ENCODE peak calls at places on chromosomes 7 and 10, in four cellular contexts. O, K, A and H are unnamed samples.

GRCh38 chr7:87146740-87147386 is 5.4 kb upstream of the DMTF1 start:
- DNase-seq in O (no peak), K (no peak), A (no peak), H (no peak)

GRCh38 chr10:51629969-51630617 is 69.3 kb downstream of the CSTF2T start:
- DNase-seq in O (peak; percentile 75), K (no peak), A (no peak), H (no peak)

GRCh38 chr10:97292097-97292861 is at the start of gene ARHGAP19:
- DNase-seq in O (peak; percentile 99), K (peak; percentile 92), A (peak; percentile 95), H (peak; percentile 94)

GRCh38 chr10:8927705-8928104 is 873.2 kb downstream of the GATA3 start:
- DNase-seq in O (no peak), K (no peak), A (no peak), H (no peak)

GRCh38 chr10:32379314-32379949 is 32.5 kb upstream of the EPC1 start:
- DNase-seq in O (peak; percentile 68), K (no peak), A (no peak), H (peak; percentile 42)

GRCh38 chr10:96746503-96746902 is 26.2 kb upstream of the PIK3AP1 start:
- DNase-seq in O (peak; percentile 6), K (no peak), A (no peak), H (no peak)

GRCh38 chr10:33859319-33860022 is 525.0 kb upstream of the NRP1 start:
- DNase-seq in O (no peak), K (no peak), A (no peak), H (no peak)

GRCh38 chr7:130793855-130794618 is 60.0 kb upstream of the KLF14 start:
- DNase-seq in O (peak; percentile 22), K (no peak), A (no peak), H (no peak)

GRCh38 chr10:24974978-24975377 is 22.6 kb upstream of the PRTFDC1 start:
- DNase-seq in O (peak; percentile 74), K (no peak), A (no peak), H (no peak)

GRCh38 chr10:62076872-62077271 is 175.4 kb downstream of the ARID5B start:
- DNase-seq in O (peak; percentile 91), K (no peak), A (no peak), H (no peak)

GRCh38 chr10:118701529-118702323 is 53.0 kb downstream of the CACUL1 start:
- DNase-seq in O (peak; percentile 34), K (no peak), A (peak; percentile 0), H (no peak)

GRCh38 chr7:138000081-138000701 is 1.7 kb downstream of the CREB3L2 start:
- DNase-seq in O (peak; percentile 98), K (no peak), A (no peak), H (peak; percentile 58)
- TF ChIP-seq CHD1 in O (no peak), K (no peak), A (no peak), H (peak; percentile 16)

DNA sequence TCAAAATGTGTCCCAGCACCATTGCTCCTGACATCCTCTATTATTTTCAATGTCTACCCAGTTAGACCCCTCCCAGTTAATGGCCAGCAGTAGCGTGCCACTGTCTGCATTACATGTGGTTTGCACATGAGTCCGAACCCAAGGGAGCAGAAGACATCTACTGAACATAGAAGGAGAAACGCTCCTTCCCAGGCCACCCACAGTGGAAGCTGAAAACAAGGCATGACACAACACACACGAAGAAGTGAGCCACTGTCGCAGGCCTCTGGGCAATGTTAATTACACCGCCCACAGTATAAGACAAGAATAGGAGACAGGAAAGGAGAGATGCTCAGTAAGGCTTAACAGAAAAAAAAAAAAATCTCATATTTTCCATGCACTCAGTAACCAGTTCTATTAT is 50.5 kb downstream of the MKX start:
- DNase-seq in O (no peak), K (no peak), A (no peak), H (no peak)
- TF ChIP-seq CHD1 in O (no peak), K (no peak), A (no peak), H (no peak)

GRCh38 chr7:85186521-85187241 is at the start of gene SEMA3D:
- DNase-seq in O (peak; percentile 82), K (peak; percentile 90), A (no peak), H (peak; percentile 12)

GRCh38 chr7:85184599-85185354 is 2.1 kb downstream of the SEMA3D start:
- DNase-seq in O (peak; percentile 37), K (peak; percentile 54), A (no peak), H (no peak)

GRCh38 chr7:85185355-85186082 is 1.3 kb downstream of the SEMA3D start:
- DNase-seq in O (peak; percentile 61), K (peak; percentile 71), A (no peak), H (no peak)

GRCh38 chr7:85183296-85183695 is 3.6 kb downstream of the SEMA3D start:
- DNase-seq in O (no peak), K (no peak), A (no peak), H (no peak)

GRCh38 chr7:85186083-85186520 is 754 bp downstream of the SEMA3D start:
- DNase-seq in O (peak; percentile 49), K (peak; percentile 63), A (no peak), H (no peak)
- TF ChIP-seq CHD1 in O (no peak), K (no peak), A (no peak), H (no peak)

DNA sequence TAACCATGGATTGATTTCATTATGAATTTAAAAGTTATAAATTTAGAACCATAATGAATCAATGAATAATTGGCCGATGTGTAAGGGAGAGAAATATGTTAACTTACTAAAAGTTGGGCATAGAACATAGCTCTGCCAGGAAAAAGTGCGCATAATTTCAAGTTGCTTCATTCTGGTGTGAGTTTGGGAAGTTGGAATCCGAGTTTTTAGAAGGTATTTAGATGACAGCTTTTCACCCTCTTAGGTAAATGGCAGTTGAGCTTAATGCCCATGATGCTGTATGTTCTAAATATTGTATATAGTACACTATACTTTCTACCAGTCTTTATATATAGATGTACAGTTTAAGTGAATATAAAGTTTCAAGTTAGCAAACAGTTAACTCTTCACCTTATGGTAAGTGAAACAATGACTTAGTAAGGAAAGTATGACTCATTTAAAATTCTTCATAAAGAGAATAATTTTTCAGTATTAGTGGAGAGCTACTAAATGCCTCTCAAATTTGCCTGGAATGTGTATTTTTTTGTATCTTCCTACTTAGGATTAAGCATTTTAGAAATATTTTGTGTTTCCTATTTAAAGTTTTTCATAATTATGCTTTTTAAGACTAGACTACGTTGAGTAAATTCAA is 1.6 kb downstream of the C1GALT1 start:
- DNase-seq in O (no peak), K (no peak), A (no peak), H (no peak)
- TF ChIP-seq CHD1 in O (no peak), K (no peak), A (no peak), H (no peak)

GRCh38 chr7:20026762-20027161 is 190.4 kb downstream of the MACC1 start:
- DNase-seq in O (no peak), K (no peak), A (no peak), H (no peak)

GRCh38 chr7:20035279-20035875 is 181.8 kb downstream of the MACC1 start:
- DNase-seq in O (no peak), K (no peak), A (no peak), H (no peak)

GRCh38 chr7:20033621-20034200 is 183.5 kb downstream of the MACC1 start:
- DNase-seq in O (peak; percentile 73), K (no peak), A (no peak), H (no peak)

GRCh38 chr7:20030417-20030816 is 186.8 kb downstream of the MACC1 start:
- DNase-seq in O (no peak), K (no peak), A (peak; percentile 45), H (no peak)

GRCh38 chr7:20030915-20031362 is 186.2 kb downstream of the MACC1 start:
- DNase-seq in O (peak; percentile 50), K (no peak), A (peak; percentile 50), H (no peak)
- TF ChIP-seq CHD1 in O (no peak), K (no peak), A (no peak), H (no peak)

DNA sequence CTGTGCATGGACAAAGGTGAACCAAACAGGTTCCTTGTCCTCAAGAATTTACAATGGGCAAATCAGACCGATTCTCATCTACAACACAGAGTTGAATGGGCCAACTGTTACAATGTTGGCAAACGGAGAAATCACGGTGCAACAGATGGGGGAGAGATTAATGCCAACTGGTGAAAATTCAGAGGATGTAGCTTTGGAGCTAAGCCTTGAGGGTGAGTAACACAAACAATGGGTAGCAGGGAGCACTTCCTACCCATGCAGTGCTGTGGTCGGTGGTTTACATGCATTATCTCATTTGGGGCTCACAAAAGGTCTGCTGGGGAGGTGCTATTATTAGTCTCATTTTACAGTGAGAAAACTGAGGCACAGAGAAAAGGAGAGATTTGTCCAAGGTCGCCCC is 902 bp upstream of the NFE2L3 start:
- DNase-seq in O (no peak), K (no peak), A (no peak), H (no peak)
- TF ChIP-seq CHD1 in O (no peak), K (no peak), A (no peak), H (no peak)

GRCh38 chr7:36691983-36692382 is 32.3 kb downstream of the AOAH start:
- DNase-seq in O (no peak), K (no peak), A (no peak), H (no peak)
- TF ChIP-seq CHD1 in O (no peak), K (no peak), A (no peak), H (no peak)

GRCh38 chr7:13639416-13639815 is 350.1 kb downstream of the ETV1 start:
- DNase-seq in O (no peak), K (no peak), A (no peak), H (no peak)

GRCh38 chr7:13641699-13642098 is 347.8 kb downstream of the ETV1 start:
- DNase-seq in O (peak; percentile 33), K (no peak), A (no peak), H (no peak)
- TF ChIP-seq CHD1 in O (no peak), K (no peak), A (no peak), H (no peak)